ENCODE peak calls at places on chromosomes 2 and 18, in five cellular contexts. S, T, U, D and Y are unnamed samples.
A peak's percentile ranks its signal among the peaks of the same experiment; 100 is the strongest.

GRCh38 chr18:46916551-46917107 is 678 bp downstream of the PIAS2 start:
- DNase-seq in U (no peak), S (peak; percentile 57), D (peak; percentile 14), T (no peak), Y (peak; percentile 33)

GRCh38 chr2:23404426-23404825 is 19.4 kb downstream of the KLHL29 start:
- DNase-seq in T (no peak), S (peak; percentile 75), D (peak; percentile 80), U (no peak), Y (no peak)

GRCh38 chr2:145006957-145007672 is 487.2 kb upstream of the ZEB2 start:
- DNase-seq in D (peak; percentile 90), S (no peak), T (no peak), U (no peak), Y (peak; percentile 32)

GRCh38 chr2:174485763-174486613 is 841 bp downstream of the GPR155 start:
- DNase-seq in T (peak; percentile 42), S (peak; percentile 59), U (peak; percentile 41), D (no peak), Y (no peak)

GRCh38 chr18:26190506-26190905 is 35.7 kb upstream of the TAF4B start:
- DNase-seq in S (no peak), U (peak; percentile 44), D (no peak), T (no peak), Y (no peak)

GRCh38 chr2:46780801-46781445 is 134.7 kb downstream of the MCFD2 start:
- DNase-seq in D (no peak), U (no peak), T (no peak), S (no peak), Y (peak; percentile 65)

GRCh38 chr2:43343573-43344304 is 117.3 kb upstream of the ZFP36L2 start:
- DNase-seq in T (peak; percentile 67), D (no peak), S (peak; percentile 93), U (no peak), Y (no peak)

GRCh38 chr18:43883886-43884285 is 606.6 kb upstream of the SYT4 start:
- DNase-seq in T (no peak), U (no peak), S (no peak), D (no peak), Y (no peak)

GRCh38 chr2:28367667-28368416 is 24.8 kb upstream of the FOSL2 start:
- DNase-seq in S (no peak), D (no peak), U (no peak), T (no peak), Y (no peak)

GRCh38 chr2:240432430-240432819 is 3.0 kb upstream of the GPC1 start:
- DNase-seq in U (no peak), S (no peak), D (no peak), T (peak; percentile 1), Y (no peak)

GRCh38 chr2:1791670-1792069 is 47.4 kb upstream of the PXDN start:
- DNase-seq in U (no peak), T (no peak), S (no peak), D (no peak), Y (no peak)

GRCh38 chr2:58812766-58813344 is 571.7 kb upstream of the FANCL start:
- DNase-seq in S (no peak), U (no peak), T (no peak), D (no peak), Y (no peak)

GRCh38 chr18:58045265-58046086 is 1.4 kb downstream of the NEDD4L start:
- DNase-seq in T (peak; percentile 80), S (peak; percentile 81), U (peak; percentile 48), D (peak; percentile 38), Y (peak; percentile 90)